ENCODE peak calls at places on chromosomes 13 and 19, in five cellular contexts. W is AG04449, P is PC-3, R is lower leg skin, F is fibroblast of lung. D is an unnamed sample.

GRCh38 chr19:718251-719024 is 9.7 kb downstream of the PALM start:
- DNase-seq in W (no peak), P (no peak), R (no peak), F (no peak), D (no peak)

GRCh38 chr13:74132768-74133656 is 1.2 kb downstream of the KLF12 start:
- DNase-seq in F (peak), R (no peak), W (no peak), P (no peak), D (no peak)

GRCh38 chr19:13430790-13431582 is 75.3 kb downstream of the CACNA1A start:
- DNase-seq in P (peak), R (no peak), F (peak), W (no peak), D (no peak)

GRCh38 chr13:84994582-84994981 is 804.6 kb downstream of the SLITRK6 start:
- DNase-seq in R (no peak), W (no peak), P (peak), F (peak), D (no peak)

GRCh38 chr19:39193785-39194184 is 3.0 kb upstream of the NCCRP1 start:
- DNase-seq in W (no peak), F (no peak), P (no peak), R (no peak), D (peak)

GRCh38 chr13:82224806-82225205 is 1657.5 kb downstream of the SLITRK1 start:
- DNase-seq in P (no peak), W (no peak), R (no peak), F (no peak), D (no peak)

GRCh38 chr19:55112781-55113569 is 4.5 kb downstream of the PPP1R12C start:
- DNase-seq in P (no peak), R (no peak), W (no peak), F (no peak), D (no peak)

GRCh38 chr19:18589380-18590272 is 1.0 kb downstream of the REX1BD start:
- DNase-seq in F (peak), W (no peak), P (peak), R (no peak), D (no peak)

GRCh38 chr13:112747256-112747655 is 57.4 kb downstream of the ATP11A start:
- DNase-seq in R (no peak), W (no peak), F (no peak), P (no peak), D (no peak)

GRCh38 chr19:35712529-35712909 is 5.3 kb upstream of the KMT2B start:
- DNase-seq in R (no peak), F (no peak), P (no peak), W (no peak), D (no peak)

GRCh38 chr19:17205237-17206140 is 9.7 kb upstream of the USE1 start:
- DNase-seq in W (no peak), R (no peak), F (peak), P (peak), D (no peak)

GRCh38 chr13:73326215-73326558 is 267.4 kb downstream of the KLF5 start:
- DNase-seq in R (no peak), P (no peak), F (no peak), W (no peak), D (no peak)

GRCh38 chr13:113147206-113147605 is 11.2 kb upstream of the PROZ start:
- DNase-seq in F (no peak), P (no peak), W (no peak), R (no peak), D (no peak)

GRCh38 chr13:107364658-107365057 is 796.7 kb upstream of the ARGLU1 start:
- DNase-seq in W (no peak), R (no peak), P (no peak), F (no peak), D (no peak)

GRCh38 chr19:14410054-14410774 is 8.9 kb downstream of the DDX39A start:
- DNase-seq in P (no peak), R (no peak), W (no peak), F (no peak), D (no peak)

GRCh38 chr13:113511361-113511760 is 20.9 kb upstream of the DCUN1D2 start:
- DNase-seq in F (no peak), P (no peak), W (no peak), R (no peak), D (no peak)

GRCh38 chr13:45456196-45456972 is 8.4 kb upstream of the COG3 start:
- DNase-seq in W (no peak), P (peak), R (no peak), F (peak), D (no peak)

GRCh38 chr19:14072535-14073231 is at the start of gene MISP3:
- DNase-seq in F (peak), R (no peak), P (peak), W (no peak), D (no peak)

GRCh38 chr19:14474827-14475226 is 327 bp downstream of the PTGER1 start:
- DNase-seq in F (no peak), R (no peak), P (no peak), W (no peak), D (no peak)

GRCh38 chr19:11656535-11656934 is 59.3 kb downstream of the ZNF627 start:
- DNase-seq in W (no peak), R (no peak), F (no peak), P (no peak), D (no peak)

DNA sequence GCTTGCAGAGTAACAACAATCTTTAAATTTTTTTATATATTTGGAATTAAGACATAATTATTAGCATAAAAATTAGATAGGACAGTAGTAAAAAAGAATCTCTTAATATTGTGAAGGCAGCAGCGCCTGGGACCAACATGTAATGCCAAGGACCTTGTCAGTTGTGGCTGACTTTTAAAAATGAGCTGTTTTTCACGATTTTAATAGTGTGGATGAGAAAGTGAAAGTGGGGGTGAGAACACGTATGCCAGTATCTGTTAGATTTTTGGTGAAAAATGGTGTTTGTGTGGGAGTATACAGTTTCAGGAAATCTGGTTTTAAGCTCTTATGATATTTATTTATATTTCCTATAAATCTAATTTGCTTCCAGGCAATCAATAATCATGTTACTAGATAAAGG is 125.2 kb downstream of the LMO7 start:
- DNase-seq in P (no peak), W (no peak), R (no peak), F (peak), D (no peak)
- H3K4me3 ChIP-seq in P (peak), W (no peak), R (no peak), F (peak), D (no peak)

DNA sequence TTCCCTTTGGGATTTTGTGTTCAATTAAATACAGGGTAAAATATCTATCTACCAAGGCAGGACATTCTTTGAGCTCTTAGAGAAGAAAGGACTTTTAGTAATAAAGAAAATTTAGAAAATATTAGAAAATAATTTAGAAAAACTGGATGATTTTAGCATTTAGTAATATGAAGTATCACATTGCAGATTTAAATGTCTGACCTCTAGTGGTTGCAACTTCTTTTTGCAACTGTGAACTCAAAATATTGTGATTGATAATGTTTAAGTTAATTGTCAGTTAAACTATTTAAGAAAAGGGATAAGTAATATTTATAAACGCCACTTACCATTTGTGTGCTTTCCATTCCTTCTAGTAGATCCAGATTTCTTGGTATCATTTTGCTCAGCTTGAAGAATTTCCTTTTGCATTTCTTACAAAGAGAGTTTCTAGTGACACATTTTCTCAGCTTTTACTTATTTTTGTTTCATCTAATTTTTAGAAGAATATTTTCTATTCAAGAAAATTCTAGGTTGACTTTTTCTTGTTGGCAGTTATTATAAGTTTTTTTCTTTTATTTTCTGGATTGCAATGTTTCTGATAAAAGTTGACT is 10.3 kb upstream of the POSTN start:
- DNase-seq in F (no peak), W (no peak), P (peak), R (no peak), D (no peak)
- TF ChIP-seq CTCF in F (peak), W (peak), P (peak), R (no peak), D (peak)

GRCh38 chr19:33429891-33430673 is 56.6 kb downstream of the CEBPG start:
- DNase-seq in F (no peak), R (no peak), W (no peak), P (no peak), D (no peak)
- H3K4me3 ChIP-seq in F (no peak), R (no peak), W (no peak), P (no peak), D (no peak)

GRCh38 chr19:41958367-41959055 is 610 bp downstream of the RABAC1 start:
- DNase-seq in R (peak), W (no peak), P (peak), F (peak), D (no peak)

GRCh38 chr19:41960973-41961372 is 1.9 kb upstream of the RABAC1 start:
- DNase-seq in P (no peak), W (no peak), F (no peak), R (no peak), D (no peak)

GRCh38 chr19:41957161-41957837 is 1.8 kb downstream of the RABAC1 start:
- DNase-seq in R (no peak), F (no peak), P (no peak), W (no peak), D (no peak)

GRCh38 chr19:41957838-41958366 is 1.2 kb downstream of the RABAC1 start:
- DNase-seq in W (peak), F (peak), R (no peak), P (peak), D (peak)

DNA sequence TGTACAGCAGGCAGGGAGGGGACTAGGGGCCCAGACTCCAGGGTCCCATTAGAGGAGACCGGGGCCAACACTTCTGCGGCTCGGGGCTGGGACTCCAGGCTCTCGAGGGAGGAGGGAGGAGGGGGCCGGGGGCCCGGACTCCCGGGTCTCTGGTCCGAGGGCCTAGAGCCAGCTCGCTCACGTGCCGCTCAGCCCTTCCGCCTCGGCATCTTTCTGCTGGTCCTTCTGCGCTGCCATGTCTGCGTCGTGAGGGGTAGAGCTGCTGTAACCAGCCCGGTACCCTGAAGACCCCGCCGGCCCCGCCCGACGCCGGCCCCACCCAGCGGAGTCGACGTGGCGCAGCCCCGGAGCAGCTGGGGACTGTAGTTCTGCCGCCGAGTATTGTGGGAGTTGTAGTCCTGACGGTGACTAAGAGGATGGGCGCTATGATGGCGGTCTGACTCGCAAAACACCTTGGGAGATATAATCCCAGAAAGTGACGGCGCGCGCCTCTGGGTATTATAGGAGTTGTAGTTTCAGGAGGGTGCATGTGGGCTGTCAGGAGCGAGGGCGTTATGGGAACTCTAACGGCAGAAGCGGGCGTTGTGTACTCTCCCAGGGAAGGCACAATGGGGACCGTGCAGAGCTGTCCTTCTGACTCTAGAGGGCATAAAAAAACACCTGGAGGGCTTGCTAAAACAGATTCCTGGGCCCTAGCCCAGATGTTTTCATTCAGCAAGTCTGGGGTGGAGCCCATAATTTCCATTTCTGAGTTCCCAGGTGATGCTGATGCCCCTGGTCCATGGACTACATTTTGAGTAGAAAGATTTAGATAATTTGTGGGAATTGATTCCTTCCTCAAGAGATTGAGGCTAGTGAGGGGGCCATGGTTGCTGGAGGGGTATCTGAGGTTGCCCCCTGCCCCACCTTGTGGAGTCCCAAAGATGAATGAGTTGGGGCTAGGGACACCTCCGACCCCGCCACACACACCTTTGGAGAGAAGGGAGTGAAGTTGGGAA is at the start of gene RABAC1:
- DNase-seq in F (peak), W (peak), P (peak), R (peak), D (peak)
- TF ChIP-seq CTCF in F (no peak), W (peak), P (peak), R (no peak), D (peak)

DNA sequence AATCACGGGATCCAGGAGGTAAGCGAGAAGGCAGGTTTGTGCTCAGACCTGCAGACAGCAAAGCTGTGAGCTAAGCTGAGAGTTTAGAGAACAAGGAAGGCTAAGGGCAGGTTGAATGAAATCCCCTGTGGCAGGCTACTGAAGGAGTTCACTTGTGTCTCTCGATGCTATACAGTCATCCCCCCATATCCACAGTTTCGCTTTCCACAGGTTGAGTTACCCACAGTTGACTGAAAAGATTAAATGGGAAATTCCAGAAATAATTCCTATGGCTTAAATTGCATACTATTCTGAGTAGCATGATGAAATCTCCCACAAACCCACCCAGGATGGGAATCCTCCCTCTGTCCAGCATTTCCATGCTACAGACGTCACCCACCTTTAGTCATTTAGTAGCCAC is 49.6 kb downstream of the ABCC4 start:
- DNase-seq in W (no peak), F (no peak), P (no peak), R (no peak), D (peak)
- H3K4me3 ChIP-seq in W (no peak), F (no peak), P (no peak), R (no peak), D (no peak)

DNA sequence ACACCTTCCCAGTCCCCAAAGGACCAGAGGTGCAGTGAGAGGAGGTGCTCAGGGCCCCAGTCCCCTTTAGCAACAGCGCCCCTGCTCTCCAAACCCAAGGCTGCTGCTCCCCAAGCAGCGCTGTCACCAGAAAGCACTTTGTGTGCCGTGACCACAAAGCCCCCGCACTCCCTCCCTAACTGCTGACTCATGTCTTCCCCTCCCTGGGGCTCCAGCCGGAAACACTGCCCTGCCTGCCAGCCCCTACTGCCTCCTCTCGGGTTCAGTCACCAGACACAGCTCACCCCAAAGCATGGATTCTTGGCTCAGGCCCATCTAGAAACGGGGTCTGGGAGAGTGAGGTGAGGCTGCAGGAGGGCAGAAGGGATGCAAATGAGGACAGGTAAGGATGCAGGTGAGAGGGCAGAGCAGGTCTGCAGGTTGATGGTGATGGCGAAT is 4.9 kb upstream of the TNFSF14 start:
- DNase-seq in F (peak), P (peak), R (peak), W (no peak), D (peak)
- TF ChIP-seq CTCF in F (no peak), P (peak), R (no peak), W (no peak), D (peak)

DNA sequence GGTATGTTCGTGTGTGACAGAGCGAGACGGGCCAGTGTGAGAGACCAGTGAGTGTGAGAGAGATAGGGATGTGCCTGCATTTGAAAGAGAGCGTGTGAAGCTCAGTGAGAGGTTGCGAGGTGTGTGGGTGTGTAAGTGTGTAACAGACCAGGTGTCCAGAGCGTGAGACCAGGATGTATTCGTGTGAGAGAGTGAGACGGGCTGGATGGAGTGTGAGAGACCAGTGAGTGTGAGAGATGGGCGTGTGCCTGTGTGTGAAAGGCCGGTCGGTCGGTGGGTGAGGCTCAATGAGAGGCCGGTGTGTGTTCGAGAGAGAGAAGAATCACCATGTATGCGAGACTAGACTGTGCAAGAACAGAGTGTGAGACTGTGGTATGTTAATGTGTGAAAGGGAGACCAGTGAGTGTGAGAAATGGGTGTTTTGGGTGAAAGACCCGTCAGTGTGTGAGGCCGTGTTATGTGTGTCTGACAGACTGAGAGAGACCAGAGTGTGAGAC is 675 bp downstream of the ZNF471 start:
- DNase-seq in W (no peak), P (no peak), R (no peak), F (no peak), D (no peak)
- H3K4me3 ChIP-seq in W (peak), P (peak), R (peak), F (peak), D (peak)

DNA sequence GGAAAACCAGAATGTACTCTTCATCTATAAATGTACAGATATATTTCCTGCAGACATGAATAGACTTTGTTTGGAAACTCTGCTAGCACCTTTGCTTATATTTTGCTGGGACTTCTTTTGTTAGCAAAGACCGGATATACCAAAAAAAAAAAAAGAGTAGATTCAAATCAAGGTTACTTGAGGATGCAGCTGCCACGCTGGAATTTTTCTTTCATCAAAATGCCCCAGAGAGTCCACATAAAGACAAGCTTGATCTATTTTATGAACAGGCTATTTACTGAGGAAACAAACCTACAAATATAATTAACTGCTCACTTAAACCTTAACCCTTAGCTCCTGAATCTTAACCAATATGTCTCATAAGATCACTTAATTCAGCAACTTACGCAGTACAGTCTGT is 27.1 kb upstream of the DOCK9 start:
- DNase-seq in R (no peak), F (no peak), P (no peak), W (no peak), D (no peak)
- TF ChIP-seq CTCF in R (no peak), F (no peak), P (no peak), W (no peak), D (no peak)

DNA sequence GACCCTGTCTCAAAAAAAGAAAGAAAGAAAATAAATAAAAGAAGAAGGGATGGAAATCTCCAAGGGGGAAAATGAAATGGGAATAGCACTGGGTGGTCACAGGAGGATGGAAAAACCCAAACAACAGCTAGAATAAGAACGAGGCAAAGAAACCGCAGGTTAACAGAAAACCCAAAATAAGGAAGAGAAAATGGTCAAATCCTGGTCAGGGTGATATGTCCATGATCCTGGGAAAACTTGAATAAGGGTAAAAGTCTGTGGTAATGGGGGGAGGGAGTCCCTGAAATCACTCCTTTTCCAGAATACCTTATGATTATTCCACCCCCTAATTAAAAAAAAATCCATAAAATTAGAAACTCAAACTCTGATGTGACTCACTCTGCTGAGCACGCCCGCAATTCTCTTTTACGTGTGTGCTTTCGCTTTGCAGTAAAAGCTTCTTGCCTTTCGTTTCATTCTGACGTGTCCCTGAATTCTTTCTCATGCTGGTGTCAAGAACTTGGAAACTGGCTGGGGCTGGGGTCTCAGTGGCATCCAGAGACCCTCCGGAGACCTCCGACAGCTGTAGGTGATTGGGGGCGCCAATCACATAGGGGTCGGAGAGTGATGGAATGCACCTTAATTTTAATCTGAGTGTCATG is 4.3 kb upstream of the NAXD start:
- DNase-seq in W (no peak), P (peak), R (no peak), F (peak), D (no peak)
- H3K4me3 ChIP-seq in W (no peak), P (peak), R (no peak), F (no peak), D (no peak)